ENCODE peak calls at places on chromosome 20, in four cellular contexts. E is H9, R is neuronal stem cell, H is H1. L is an unnamed sample.

GRCh38 chr20:60993647-60994046 is 258.4 kb upstream of the CDH4 start:
- DNase-seq in R (no peak), H (no peak), E (no peak), L (no peak)

GRCh38 chr20:61355585-61355984 is 103.5 kb downstream of the CDH4 start:
- DNase-seq in H (no peak), E (no peak), R (no peak), L (no peak)

GRCh38 chr20:8790442-8791074 is 278.3 kb upstream of the PLCB4 start:
- DNase-seq in H (no peak), E (no peak), R (peak), L (peak)

GRCh38 chr20:61926253-61926613 is 139.4 kb downstream of the TAF4 start:
- DNase-seq in R (no peak), H (no peak), E (no peak), L (no peak)

GRCh38 chr20:31485450-31486339 is 10.6 kb downstream of the REM1 start:
- DNase-seq in E (no peak), R (no peak), H (no peak), L (no peak)

GRCh38 chr20:45444050-45444449 is 25.5 kb upstream of the WFDC2 start:
- DNase-seq in E (no peak), H (no peak), R (no peak), L (no peak)

GRCh38 chr20:6051505-6051904 is 2.4 kb downstream of the LRRN4 start:
- DNase-seq in H (no peak), R (no peak), E (no peak), L (peak)

GRCh38 chr20:13671500-13672288 is 33.0 kb upstream of the TASP1 start:
- DNase-seq in R (no peak), E (no peak), H (no peak), L (no peak)

GRCh38 chr20:33516882-33517281 is 27.0 kb downstream of the CBFA2T2 start:
- DNase-seq in H (no peak), E (no peak), R (no peak), L (no peak)

GRCh38 chr20:5096463-5096862 is 23.3 kb downstream of the PCNA start:
- DNase-seq in R (no peak), H (no peak), E (no peak), L (no peak)

GRCh38 chr20:18999076-18999475 is 185.5 kb downstream of the SCP2D1 start:
- DNase-seq in R (no peak), H (no peak), E (no peak), L (no peak)

DNA sequence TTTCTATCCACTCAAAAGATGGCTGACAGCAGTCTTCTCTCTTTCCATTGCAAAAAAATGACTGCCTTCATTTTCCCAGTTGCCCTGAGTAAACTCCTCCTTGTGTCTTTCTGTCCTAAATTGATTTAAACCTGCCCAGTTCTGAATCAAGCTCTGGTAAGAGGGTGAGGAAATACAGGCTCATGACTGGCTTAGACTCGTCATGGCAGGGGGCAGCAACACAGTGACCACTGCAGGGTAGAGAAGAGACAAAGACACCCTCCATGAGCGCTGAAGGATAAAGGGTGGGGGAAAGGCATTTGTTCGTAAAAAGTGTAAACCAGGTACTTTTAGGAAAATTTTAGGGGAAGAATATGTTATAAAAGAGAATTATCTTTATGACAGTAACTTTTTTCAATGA is 738.2 kb upstream of the FLRT3 start:
- DNase-seq in H (no peak), E (no peak), R (no peak), L (no peak)
- H2BK120ac ChIP-seq in H (no peak), E (no peak), R (no peak), L (no peak)

DNA sequence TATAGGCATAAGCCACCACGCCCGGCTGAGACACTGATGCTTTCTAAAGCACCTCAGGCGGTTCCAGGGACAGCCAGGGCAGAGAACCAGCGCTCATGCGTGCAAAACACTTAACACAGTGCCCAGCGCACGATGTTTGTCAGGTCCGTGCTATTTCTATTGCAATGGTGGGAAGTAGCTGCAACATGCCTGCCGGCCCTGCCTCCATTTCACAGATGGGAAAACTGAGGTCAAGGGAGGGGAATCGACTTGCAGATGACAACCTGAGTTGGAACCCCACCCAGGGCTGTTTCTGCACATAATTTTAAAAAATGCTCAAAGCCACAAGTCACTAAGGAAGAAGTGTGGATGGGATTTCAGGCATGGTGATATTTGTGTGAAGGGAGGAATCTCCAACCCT is 39.9 kb downstream of the KIAA1755 start:
- DNase-seq in H (no peak), R (no peak), E (no peak), L (no peak)
- H2BK12ac ChIP-seq in H (no peak), R (no peak), E (no peak), L (peak)

GRCh38 chr20:23159923-23160445 is 73.9 kb upstream of the CD93 start:
- DNase-seq in E (no peak), H (no peak), R (no peak), L (no peak)
- H3K4me2 ChIP-seq in E (no peak), H (no peak), R (no peak), L (no peak)

GRCh38 chr20:35515341-35515740 is 14.1 kb downstream of the C20orf173 start:
- DNase-seq in R (no peak), E (no peak), H (no peak), L (peak)
- H2BK120ac ChIP-seq in R (no peak), E (no peak), H (no peak), L (no peak)

GRCh38 chr20:4084721-4085120 is 69.4 kb upstream of the RNF24 start:
- DNase-seq in E (no peak), H (no peak), R (no peak), L (no peak)

GRCh38 chr20:4081396-4081795 is 66.0 kb upstream of the RNF24 start:
- DNase-seq in H (no peak), E (no peak), R (no peak), L (peak)

GRCh38 chr20:4084096-4084495 is 68.7 kb upstream of the RNF24 start:
- DNase-seq in R (no peak), H (no peak), E (no peak), L (no peak)

GRCh38 chr20:4083103-4083864 is 67.9 kb upstream of the RNF24 start:
- DNase-seq in R (no peak), E (no peak), H (no peak), L (no peak)

GRCh38 chr20:4082406-4083102 is 67.2 kb upstream of the RNF24 start:
- DNase-seq in R (peak), H (no peak), E (peak), L (no peak)
- H2BK12ac ChIP-seq in R (no peak), H (peak), E (no peak), L (peak)

GRCh38 chr20:63254237-63254535 is at the start of gene NKAIN4:
- DNase-seq in E (no peak), H (no peak), R (no peak), L (no peak)
- H3K4me2 ChIP-seq in E (peak), H (peak), R (peak), L (peak)

GRCh38 chr20:17844133-17844429 is 124.5 kb downstream of the SNX5 start:
- DNase-seq in E (no peak), R (no peak), H (no peak), L (no peak)
- H2BK120ac ChIP-seq in E (no peak), R (no peak), H (no peak), L (no peak)

GRCh38 chr20:53874104-53874503 is 196.3 kb downstream of the BCAS1 start:
- DNase-seq in E (no peak), R (no peak), H (no peak), L (no peak)

GRCh38 chr20:53872561-53873248 is 197.7 kb downstream of the BCAS1 start:
- DNase-seq in H (no peak), R (no peak), E (no peak), L (no peak)

GRCh38 chr20:53872081-53872541 is 198.3 kb downstream of the BCAS1 start:
- DNase-seq in E (no peak), R (no peak), H (no peak), L (no peak)

GRCh38 chr20:53874706-53875105 is 195.7 kb downstream of the BCAS1 start:
- DNase-seq in R (no peak), E (no peak), H (no peak), L (no peak)

GRCh38 chr20:53873249-53873642 is 197.1 kb downstream of the BCAS1 start:
- DNase-seq in R (no peak), H (no peak), E (no peak), L (no peak)
- H2BK12ac ChIP-seq in R (no peak), H (peak), E (no peak), L (no peak)